ENCODE peak calls at places on chromosome 16, in six cellular contexts. One of them, this sample, is unnamed.

GRCh38 chr16:81318711-81319110 is 3.9 kb downstream of the GAN start:
- DNase-seq in KG1: no peak
- DNase-seq in left ventricle myocardium inferior: no peak
- DNase-seq in AG09309: no peak
- DNase-seq in stimulated activated CD8-positive, alpha-beta memory T cell treated with anti-CD3 and anti-CD28 coated beads, Interleukin-4, amount 100 ng/mL, for 24 hours: no peak
- DNase-seq in amygdala: no peak
- DNase-seq in this sample: no peak

GRCh38 chr16:30033270-30033669 is 2.2 kb upstream of the TLCD3B start:
- DNase-seq in KG1: no peak
- DNase-seq in left ventricle myocardium inferior: no peak
- DNase-seq in AG09309: no peak
- DNase-seq in stimulated activated CD8-positive, alpha-beta memory T cell treated with anti-CD3 and anti-CD28 coated beads, Interleukin-4, amount 100 ng/mL, for 24 hours: no peak
- DNase-seq in amygdala: no peak
- DNase-seq in this sample: peak

GRCh38 chr16:75550211-75550662 is 5.8 kb downstream of the TMEM231 start:
- DNase-seq in KG1: no peak
- DNase-seq in left ventricle myocardium inferior: no peak
- DNase-seq in AG09309: no peak
- DNase-seq in stimulated activated CD8-positive, alpha-beta memory T cell treated with anti-CD3 and anti-CD28 coated beads, Interleukin-4, amount 100 ng/mL, for 24 hours: no peak
- DNase-seq in amygdala: no peak
- DNase-seq in this sample: peak

GRCh38 chr16:4744758-4745569 is 10.6 kb downstream of the DNAAF8 start:
- DNase-seq in KG1: no peak
- DNase-seq in left ventricle myocardium inferior: no peak
- DNase-seq in AG09309: no peak
- DNase-seq in stimulated activated CD8-positive, alpha-beta memory T cell treated with anti-CD3 and anti-CD28 coated beads, Interleukin-4, amount 100 ng/mL, for 24 hours: no peak
- DNase-seq in amygdala: no peak
- DNase-seq in this sample: no peak

GRCh38 chr16:19991614-19992013 is 82.1 kb downstream of the GPR139 start:
- DNase-seq in KG1: no peak
- DNase-seq in left ventricle myocardium inferior: no peak
- DNase-seq in AG09309: no peak
- DNase-seq in stimulated activated CD8-positive, alpha-beta memory T cell treated with anti-CD3 and anti-CD28 coated beads, Interleukin-4, amount 100 ng/mL, for 24 hours: no peak
- DNase-seq in amygdala: no peak
- DNase-seq in this sample: no peak

GRCh38 chr16:85296859-85297698 is 184.8 kb upstream of the CIBAR2 start:
- DNase-seq in KG1: peak
- DNase-seq in left ventricle myocardium inferior: no peak
- DNase-seq in AG09309: no peak
- DNase-seq in stimulated activated CD8-positive, alpha-beta memory T cell treated with anti-CD3 and anti-CD28 coated beads, Interleukin-4, amount 100 ng/mL, for 24 hours: peak
- DNase-seq in amygdala: no peak
- DNase-seq in this sample: peak

GRCh38 chr16:15507299-15507958 is 73.0 kb downstream of the BMERB1 start:
- DNase-seq in KG1: no peak
- DNase-seq in left ventricle myocardium inferior: no peak
- DNase-seq in AG09309: peak
- DNase-seq in stimulated activated CD8-positive, alpha-beta memory T cell treated with anti-CD3 and anti-CD28 coated beads, Interleukin-4, amount 100 ng/mL, for 24 hours: no peak
- DNase-seq in amygdala: no peak
- DNase-seq in this sample: no peak

GRCh38 chr16:25005445-25006306 is 9.5 kb downstream of the ARHGAP17 start:
- DNase-seq in KG1: no peak
- DNase-seq in left ventricle myocardium inferior: no peak
- DNase-seq in AG09309: no peak
- DNase-seq in stimulated activated CD8-positive, alpha-beta memory T cell treated with anti-CD3 and anti-CD28 coated beads, Interleukin-4, amount 100 ng/mL, for 24 hours: no peak
- DNase-seq in amygdala: no peak
- DNase-seq in this sample: no peak

GRCh38 chr16:89633064-89633631 is 19.7 kb downstream of the DPEP1 start:
- DNase-seq in KG1: no peak
- DNase-seq in left ventricle myocardium inferior: no peak
- DNase-seq in AG09309: peak
- DNase-seq in stimulated activated CD8-positive, alpha-beta memory T cell treated with anti-CD3 and anti-CD28 coated beads, Interleukin-4, amount 100 ng/mL, for 24 hours: no peak
- DNase-seq in amygdala: no peak
- DNase-seq in this sample: no peak

GRCh38 chr16:11389631-11390565 is 44.6 kb downstream of the RMI2 start:
- DNase-seq in KG1: no peak
- DNase-seq in left ventricle myocardium inferior: no peak
- DNase-seq in AG09309: no peak
- DNase-seq in stimulated activated CD8-positive, alpha-beta memory T cell treated with anti-CD3 and anti-CD28 coated beads, Interleukin-4, amount 100 ng/mL, for 24 hours: no peak
- DNase-seq in amygdala: no peak
- DNase-seq in this sample: no peak

GRCh38 chr16:67562526-67562917 is at the start of gene CTCF:
- DNase-seq in KG1: peak
- DNase-seq in left ventricle myocardium inferior: peak
- DNase-seq in AG09309: no peak
- DNase-seq in stimulated activated CD8-positive, alpha-beta memory T cell treated with anti-CD3 and anti-CD28 coated beads, Interleukin-4, amount 100 ng/mL, for 24 hours: peak
- DNase-seq in amygdala: peak
- DNase-seq in this sample: peak

GRCh38 chr16:81513204-81514040 is 68.8 kb downstream of the CMIP start:
- DNase-seq in KG1: peak
- DNase-seq in left ventricle myocardium inferior: peak
- DNase-seq in AG09309: no peak
- DNase-seq in stimulated activated CD8-positive, alpha-beta memory T cell treated with anti-CD3 and anti-CD28 coated beads, Interleukin-4, amount 100 ng/mL, for 24 hours: no peak
- DNase-seq in amygdala: no peak
- DNase-seq in this sample: no peak